ENCODE peak calls at places on chromosomes 11 and 22, in nine cellular contexts. D is coronary artery; P is HFF-Myc; Z is left ventricle myocardium inferior; Q is hepatocyte; X is epithelial cell of proximal tubule; U is psoas muscle; I is effector memory CD4-positive, alpha-beta T cell; W is AG04449. R is an unnamed sample.
A peak's percentile ranks its signal among the peaks of the same experiment; 100 is the strongest.

GRCh38 chr11:79199729-79200354 is 241.0 kb downstream of the TENM4 start:
- DNase-seq in W (no peak), U (no peak), P (no peak), X (no peak), I (no peak), Z (no peak), D (no peak), Q (no peak), R (peak; percentile 19)

GRCh38 chr22:39946571-39947407 is 13.4 kb upstream of the TMA7B start:
- DNase-seq in W (no peak), P (no peak), U (no peak), Q (no peak), X (no peak), Z (no peak), D (no peak), I (no peak), R (no peak)

GRCh38 chr22:37241351-37242142 is 2.5 kb downstream of the RAC2 start:
- DNase-seq in Q (no peak), Z (no peak), W (no peak), U (peak; percentile 54), D (no peak), P (no peak), X (no peak), I (no peak), R (no peak)

GRCh38 chr11:1505480-1505879 is 18.9 kb upstream of the MOB2 start:
- DNase-seq in Q (no peak), W (no peak), Z (peak; percentile 9), I (no peak), X (no peak), U (peak; percentile 21), P (no peak), D (no peak), R (no peak)

GRCh38 chr22:41526802-41527799 is 17.2 kb downstream of the POLR3H start:
- DNase-seq in Q (peak; percentile 48), D (no peak), Z (peak; percentile 50), U (peak; percentile 84), P (no peak), I (peak; percentile 51), X (no peak), W (no peak), R (peak; percentile 29)

GRCh38 chr11:26905368-26905767 is 88.5 kb upstream of the FIBIN start:
- DNase-seq in Q (no peak), W (no peak), X (no peak), P (peak; percentile 47), I (no peak), Z (no peak), D (no peak), U (no peak), R (no peak)

GRCh38 chr22:49601614-49602321 is 225.9 kb downstream of the BRD1 start:
- DNase-seq in P (no peak), W (no peak), I (no peak), D (no peak), Q (no peak), X (no peak), Z (no peak), U (no peak), R (no peak)

GRCh38 chr11:78230161-78230877 is 41.6 kb downstream of the USP35 start:
- DNase-seq in W (no peak), D (peak; percentile 45), I (no peak), X (no peak), U (no peak), Z (no peak), Q (no peak), P (no peak), R (no peak)

GRCh38 chr11:40867991-40868685 is 591.3 kb downstream of the LRRC4C start:
- DNase-seq in U (no peak), P (no peak), W (no peak), D (no peak), X (peak; percentile 33), Z (no peak), I (no peak), Q (peak; percentile 4), R (no peak)

DNA sequence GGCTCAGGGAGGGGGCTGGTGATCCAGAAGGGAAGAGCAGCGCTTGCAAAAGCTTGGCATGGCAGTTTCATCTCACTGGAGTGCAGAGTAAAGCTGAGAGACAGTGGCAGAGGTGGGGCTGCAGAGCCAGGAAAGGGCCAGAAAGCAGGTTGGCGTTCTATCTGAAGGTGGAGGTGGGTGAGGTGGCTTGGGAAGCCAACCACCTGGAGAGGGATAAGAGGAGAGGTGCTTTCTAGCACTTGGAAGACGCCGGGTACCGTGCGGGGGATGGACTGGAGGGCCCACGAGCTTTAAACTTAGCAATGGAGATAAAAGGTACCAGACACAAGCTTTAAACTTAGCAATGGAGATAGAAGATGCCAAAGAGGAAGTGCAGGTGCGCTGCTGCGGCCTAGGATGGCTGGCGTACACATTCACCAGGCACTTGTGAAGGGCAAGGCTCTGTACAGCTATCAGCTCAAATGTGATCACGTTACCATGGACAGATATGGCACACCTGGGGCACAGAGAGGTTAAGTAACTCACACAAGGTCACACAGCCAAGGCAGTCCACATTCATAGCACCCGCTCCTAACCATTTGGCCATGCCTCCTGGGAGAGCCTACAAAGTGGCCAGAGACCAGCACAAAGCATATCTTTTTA is 86.6 kb upstream of the SHISAL1 start:
- DNase-seq in Q (no peak), D (peak; percentile 11), X (no peak), W (no peak), Z (no peak), U (peak; percentile 23), P (no peak), I (no peak), R (no peak)
- H3K4me3 ChIP-seq in Q (no peak overlapping the region), D (no peak overlapping the region), X (no peak overlapping the region), W (no peak overlapping the region), Z (no peak overlapping the region), U (no peak overlapping the region), P (no peak overlapping the region), I (no peak overlapping the region), R (no peak overlapping the region)

DNA sequence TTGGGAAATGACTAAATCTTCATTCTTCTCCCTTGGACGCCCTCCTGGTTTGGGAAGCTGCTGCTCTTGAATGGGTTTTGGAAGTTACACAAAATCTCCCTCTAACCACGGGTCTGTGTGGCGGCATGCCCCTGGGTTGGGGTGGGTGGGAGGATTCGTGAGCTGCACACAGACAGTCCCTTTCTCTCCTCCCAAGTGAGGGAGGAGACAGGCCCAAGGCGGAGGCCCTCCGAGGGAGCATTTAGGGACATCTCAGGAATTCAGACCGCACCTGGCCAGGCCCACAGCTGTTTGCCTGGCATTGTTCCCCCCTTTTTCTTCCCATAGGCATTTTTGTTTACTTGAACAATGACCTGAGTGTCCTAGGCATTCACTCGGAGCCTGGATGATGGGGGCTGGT is 94.1 kb downstream of the MPPED1 start:
- DNase-seq in I (no peak), X (no peak), U (no peak), Q (no peak), D (no peak), W (no peak), P (no peak), Z (no peak), R (no peak)
- H3K4me3 ChIP-seq in I (no peak overlapping the region), X (no peak overlapping the region), U (no peak overlapping the region), Q (no peak overlapping the region), D (no peak overlapping the region), W (no peak overlapping the region), P (no peak overlapping the region), Z (no peak overlapping the region), R (no peak overlapping the region)

GRCh38 chr11:83662494-83662893 is 376.3 kb upstream of the CCDC90B start:
- DNase-seq in I (no peak), D (no peak), W (no peak), Z (no peak), P (no peak), Q (no peak), X (no peak), U (no peak), R (no peak)

GRCh38 chr11:83659466-83659865 is 373.3 kb upstream of the CCDC90B start:
- DNase-seq in W (no peak), U (no peak), I (no peak), Q (no peak), D (no peak), X (no peak), Z (no peak), P (no peak), R (no peak)

GRCh38 chr11:83663984-83664383 is 377.8 kb upstream of the CCDC90B start:
- DNase-seq in W (no peak), X (no peak), P (no peak), Q (no peak), I (no peak), D (no peak), U (no peak), Z (no peak), R (no peak)

GRCh38 chr11:83663446-83663845 is 377.3 kb upstream of the CCDC90B start:
- DNase-seq in P (peak; percentile 2), I (no peak), X (no peak), D (no peak), Z (no peak), Q (no peak), W (no peak), U (no peak), R (no peak)

DNA sequence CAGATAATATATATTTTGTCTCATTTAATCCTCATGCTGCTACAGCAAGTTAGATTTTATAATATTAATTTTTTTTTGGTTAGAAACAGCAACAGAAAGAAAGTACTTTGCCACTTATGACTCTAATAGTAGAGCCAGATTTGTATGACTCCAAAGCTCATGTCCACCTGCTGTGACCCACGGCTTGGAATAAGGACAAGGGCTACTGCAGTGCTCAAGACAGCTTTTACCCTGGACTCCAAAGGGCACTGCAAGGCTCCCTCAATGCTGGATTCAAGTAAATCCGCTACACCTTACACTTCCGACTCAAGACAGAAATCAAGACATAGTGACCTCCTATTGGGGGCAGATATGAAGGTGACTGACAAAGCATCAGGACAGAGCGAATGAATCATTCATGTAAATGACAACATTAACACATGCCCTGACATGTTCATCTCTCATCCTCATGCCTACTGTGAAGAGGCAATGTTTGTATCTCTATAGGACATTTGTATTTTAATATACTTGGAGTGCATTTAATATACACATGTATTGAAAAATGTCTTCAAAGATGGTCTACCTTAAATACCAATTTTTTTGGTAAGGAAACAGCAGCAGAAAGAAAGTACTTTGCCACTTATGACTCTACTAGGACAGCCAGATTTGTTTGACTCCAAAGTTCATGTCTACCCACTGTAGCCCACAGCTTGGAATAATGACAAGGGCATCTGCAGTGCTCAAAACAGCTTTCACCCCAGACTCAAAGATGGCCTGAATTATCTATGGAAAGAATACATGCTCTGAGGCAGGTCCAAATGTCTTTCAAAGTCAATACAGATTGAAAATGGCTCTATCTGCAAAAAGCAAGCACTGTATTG is 375.6 kb upstream of the CCDC90B start:
- DNase-seq in P (no peak), X (no peak), W (no peak), Q (no peak), I (no peak), Z (no peak), U (no peak), D (no peak), R (no peak)
- H3K4me3 ChIP-seq in P (no peak overlapping the region), X (no peak overlapping the region), W (no peak overlapping the region), Q (no peak overlapping the region), I (no peak overlapping the region), Z (no peak overlapping the region), U (no peak overlapping the region), D (no peak overlapping the region), R (no peak overlapping the region)

DNA sequence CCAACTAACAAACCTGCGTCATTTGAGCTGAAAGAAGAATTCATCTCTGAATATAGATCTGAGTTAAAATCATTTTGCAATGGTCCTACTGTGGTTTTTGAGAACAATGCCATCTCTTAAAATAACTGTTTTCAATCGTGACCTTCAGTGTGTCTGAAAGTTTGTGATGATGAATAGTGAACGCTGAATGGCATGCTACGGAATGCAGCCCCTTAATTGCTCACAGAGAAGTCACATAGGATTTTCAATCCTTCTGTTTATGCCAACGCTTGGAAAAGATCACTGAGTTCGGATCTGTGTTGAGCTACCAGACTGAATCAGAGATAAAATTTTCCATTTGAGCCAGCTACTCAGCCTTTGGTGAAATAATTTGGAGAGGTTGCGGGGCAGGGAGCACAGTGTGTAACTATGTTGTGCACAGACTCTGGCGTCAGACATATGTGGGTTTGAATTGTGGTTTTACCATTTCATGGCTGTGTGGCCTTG is 680.1 kb downstream of the KCNA4 start:
- DNase-seq in D (no peak), Q (no peak), Z (no peak), U (no peak), W (no peak), P (no peak), X (no peak), I (no peak), R (no peak)
- H3K4me3 ChIP-seq in D (no peak overlapping the region), Q (no peak overlapping the region), Z (no peak overlapping the region), U (no peak overlapping the region), W (no peak overlapping the region), P (no peak overlapping the region), X (no peak overlapping the region), I (no peak overlapping the region), R (no peak overlapping the region)